ENCODE peak calls at places on chromosomes 6 and 20, in nine cellular contexts. I is dorsolateral prefrontal cortex, S is stomach, Z is kidney, H is sigmoid colon, B is heart left ventricle, E is A549, K is Panc1, N is right lobe of liver. C is an unnamed sample.

GRCh38 chr20:19335916-19336315 is 123.5 kb downstream of the SLC24A3 start:
- DNase-seq in I (no peak), S (no peak), Z (no peak), H (no peak), B (no peak), E (no peak), K (no peak), N (no peak), C (no peak)

GRCh38 chr6:144725731-144726522 is 440.8 kb downstream of the UTRN start:
- DNase-seq in I (no peak), S (peak), Z (no peak), H (no peak), B (peak), E (no peak), K (no peak), N (no peak), C (peak)

GRCh38 chr6:42454428-42454791 is 2.7 kb upstream of the TRERF1 start:
- DNase-seq in I (no peak), S (peak), Z (peak), H (no peak), B (peak), E (no peak), K (no peak), N (no peak), C (no peak)

GRCh38 chr6:157552956-157553485 is 172.0 kb downstream of the ZDHHC14 start:
- DNase-seq in I (no peak), S (no peak), Z (no peak), H (no peak), B (no peak), E (no peak), K (no peak), N (no peak), C (no peak)

GRCh38 chr20:18276821-18277220 is 11.5 kb upstream of the ZNF133 start:
- DNase-seq in I (peak), S (peak), Z (peak), H (no peak), B (peak), E (peak), K (peak), N (peak), C (no peak)

GRCh38 chr6:158033751-158034702 is 52.4 kb downstream of the SYNJ2 start:
- DNase-seq in I (no peak), S (peak), Z (peak), H (peak), B (no peak), E (peak), K (no peak), N (peak), C (no peak)

GRCh38 chr6:30884521-30885480 is 482 bp downstream of the DDR1 start:
- DNase-seq in I (no peak), S (peak), Z (peak), H (peak), B (peak), E (no peak), K (no peak), N (no peak), C (no peak)

GRCh38 chr20:63854069-63854765 is 7.1 kb upstream of the ABHD16B start:
- DNase-seq in I (no peak), S (no peak), Z (peak), H (no peak), B (peak), E (no peak), K (no peak), N (no peak), C (no peak)

GRCh38 chr6:144150673-144151009 is 324 bp downstream of the STX11 start:
- DNase-seq in I (no peak), S (no peak), Z (no peak), H (no peak), B (peak), E (peak), K (no peak), N (no peak), C (no peak)

GRCh38 chr6:16355238-16355637 is 116.9 kb downstream of the GMPR start:
- DNase-seq in I (no peak), S (no peak), Z (no peak), H (no peak), B (no peak), E (no peak), K (no peak), N (no peak), C (no peak)

GRCh38 chr6:148451690-148452089 is 109.1 kb downstream of the SASH1 start:
- DNase-seq in I (no peak), S (no peak), Z (no peak), H (no peak), B (peak), E (no peak), K (no peak), N (no peak), C (no peak)

GRCh38 chr6:43746613-43747101 is 23.4 kb upstream of the VEGFA start:
- DNase-seq in I (no peak), S (no peak), Z (no peak), H (peak), B (no peak), E (no peak), K (no peak), N (peak), C (no peak)

GRCh38 chr6:44056392-44057237 is 70.6 kb downstream of the MRPL14 start:
- DNase-seq in I (peak), S (no peak), Z (peak), H (no peak), B (peak), E (no peak), K (no peak), N (no peak), C (no peak)

GRCh38 chr6:142414462-142414861 is 112.7 kb downstream of the ADGRG6 start:
- DNase-seq in I (no peak), S (no peak), Z (no peak), H (no peak), B (no peak), E (no peak), K (no peak), N (no peak), C (no peak)

GRCh38 chr6:13710552-13711383 is 867 bp downstream of the RANBP9 start:
- DNase-seq in I (no peak), S (peak), Z (peak), H (no peak), B (peak), E (no peak), K (no peak), N (peak), C (no peak)

GRCh38 chr20:47680804-47681529 is 104.3 kb downstream of the SULF2 start:
- DNase-seq in I (no peak), S (no peak), Z (peak), H (no peak), B (no peak), E (no peak), K (no peak), N (no peak), C (no peak)

GRCh38 chr6:105164418-105164817 is 15.4 kb downstream of the POPDC3 start:
- DNase-seq in I (no peak), S (no peak), Z (no peak), H (no peak), B (no peak), E (peak), K (no peak), N (no peak), C (no peak)

GRCh38 chr20:1489764-1490436 is 1.3 kb downstream of the SIRPB2 start:
- DNase-seq in I (no peak), S (no peak), Z (no peak), H (peak), B (no peak), E (no peak), K (no peak), N (no peak), C (no peak)

GRCh38 chr6:108988765-108989164 is 105.9 kb downstream of the SESN1 start:
- DNase-seq in I (no peak), S (no peak), Z (no peak), H (no peak), B (no peak), E (no peak), K (no peak), N (no peak), C (no peak)

GRCh38 chr6:116017546-116018276 is 43.0 kb downstream of the FRK start:
- DNase-seq in I (no peak), S (no peak), Z (no peak), H (no peak), B (no peak), E (no peak), K (no peak), N (no peak), C (no peak)

GRCh38 chr6:101395345-101395744 is 1.8 kb downstream of the GRIK2 start:
- DNase-seq in I (no peak), S (no peak), Z (no peak), H (no peak), B (no peak), E (no peak), K (no peak), N (no peak), C (no peak)

GRCh38 chr20:34953960-34954359 is 1.6 kb downstream of the GSS start:
- DNase-seq in I (no peak), S (no peak), Z (no peak), H (no peak), B (no peak), E (no peak), K (no peak), N (no peak), C (no peak)

GRCh38 chr20:34956751-34957472 is 1.2 kb downstream of the MYH7B start:
- DNase-seq in I (no peak), S (no peak), Z (no peak), H (peak), B (no peak), E (no peak), K (no peak), N (no peak), C (no peak)

GRCh38 chr20:34955232-34956040 is at the start of the genes GSS and MYH7B:
- DNase-seq in I (peak), S (peak), Z (peak), H (peak), B (peak), E (peak), K (peak), N (peak), C (no peak)

GRCh38 chr20:34954905-34955231 is 738 bp downstream of the GSS start:
- DNase-seq in I (no peak), S (peak), Z (no peak), H (peak), B (peak), E (no peak), K (no peak), N (peak), C (no peak)

DNA sequence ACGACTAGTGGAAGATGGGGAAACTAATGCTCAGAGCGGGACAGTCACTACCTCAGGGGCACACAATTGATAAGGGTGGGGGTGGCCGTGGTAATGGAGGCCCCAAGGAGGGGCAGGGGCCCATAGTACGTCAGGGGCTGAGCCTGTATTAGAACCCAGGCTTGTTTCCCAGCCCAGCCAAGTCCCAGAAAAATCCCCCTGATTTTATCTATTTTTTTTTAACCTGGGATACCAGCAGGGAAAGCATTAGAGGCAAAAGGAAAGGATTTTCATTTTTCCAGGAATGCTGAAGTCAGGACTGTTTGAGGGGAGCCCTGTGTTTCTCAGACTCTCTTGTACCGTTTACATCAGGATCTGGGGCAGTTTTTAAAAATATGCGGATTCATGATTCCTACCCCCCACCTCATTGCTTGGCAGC is 382 bp downstream of the MYH7B start:
- DNase-seq in I (no peak), S (no peak), Z (no peak), H (no peak), B (no peak), E (no peak), K (no peak), N (no peak), C (no peak)
- TF ChIP-seq CTCF in I (no peak), S (no peak), Z (no peak), H (no peak), B (no peak), E (no peak), K (peak), N (peak), C (no peak)

DNA sequence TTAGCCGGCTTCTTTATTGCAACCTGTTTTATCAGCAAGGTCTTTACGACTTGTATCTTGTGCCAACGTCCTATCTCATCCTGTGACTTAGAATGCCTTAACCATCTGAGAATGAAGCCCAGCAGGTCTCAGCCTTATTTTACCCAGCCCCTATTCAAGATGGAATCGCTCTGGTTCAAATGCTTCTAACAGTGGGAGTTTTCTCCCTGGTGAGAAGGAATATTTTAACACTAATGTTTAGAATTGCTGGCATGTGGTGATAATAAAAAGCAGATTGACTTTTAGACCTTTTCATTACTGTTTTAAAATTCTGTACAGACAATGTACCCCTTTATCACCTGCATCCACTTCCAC is 9.9 kb upstream of the KCNK15 start:
- DNase-seq in I (no peak), S (no peak), Z (no peak), H (no peak), B (no peak), E (no peak), K (no peak), N (no peak), C (no peak)
- H3K4me3 ChIP-seq in I (no peak), S (no peak), Z (peak), H (no peak), B (no peak), E (no peak), K (no peak), N (peak), C (no peak)

DNA sequence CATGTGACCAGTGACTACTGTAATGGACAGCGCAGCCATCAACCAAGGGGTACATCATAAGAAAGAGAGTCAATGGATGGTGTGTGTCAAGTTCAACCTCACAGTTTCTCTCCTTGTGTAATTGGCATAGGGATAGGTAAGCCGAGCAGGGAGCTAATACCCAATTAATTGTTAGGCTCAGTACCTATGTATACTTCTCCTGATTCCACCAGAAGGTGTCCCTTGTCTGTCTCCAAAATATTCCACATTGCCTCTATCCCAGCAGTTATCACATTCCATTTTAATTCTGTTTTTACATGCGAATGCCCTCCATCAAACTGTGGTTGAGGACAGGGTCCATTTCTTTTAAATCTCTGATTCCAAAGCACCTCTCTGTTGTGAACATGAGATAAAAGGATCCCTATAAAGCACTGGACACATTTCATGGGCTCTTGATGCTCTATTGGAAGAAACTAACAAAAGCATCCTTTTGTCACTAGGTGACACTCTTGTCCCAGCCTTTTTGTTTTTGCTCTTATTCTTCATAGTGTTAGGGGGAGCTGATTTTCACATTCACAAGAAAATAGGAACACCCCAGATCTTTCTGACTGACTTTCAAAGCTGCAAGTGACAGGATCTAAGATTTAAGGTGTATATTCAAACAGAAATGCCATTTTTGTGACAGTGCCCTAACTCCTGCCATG is 38.9 kb downstream of the FBXO9 start:
- DNase-seq in I (no peak), S (no peak), Z (no peak), H (no peak), B (no peak), E (peak), K (peak), N (no peak), C (no peak)
- TF ChIP-seq CTCF in I (peak), S (no peak), Z (peak), H (peak), B (no peak), E (peak), K (peak), N (no peak), C (peak)

GRCh38 chr6:72410769-72411168 is 211.1 kb upstream of the KCNQ5 start:
- DNase-seq in I (no peak), S (no peak), Z (no peak), H (no peak), B (no peak), E (no peak), K (no peak), N (no peak), C (no peak)

GRCh38 chr6:72413884-72414283 is 208.0 kb upstream of the KCNQ5 start:
- DNase-seq in I (no peak), S (peak), Z (no peak), H (no peak), B (no peak), E (no peak), K (no peak), N (peak), C (no peak)

GRCh38 chr6:72411872-72412708 is 209.8 kb upstream of the KCNQ5 start:
- DNase-seq in I (peak), S (peak), Z (peak), H (peak), B (peak), E (peak), K (peak), N (peak), C (peak)

GRCh38 chr6:72414648-72415047 is 207.2 kb upstream of the KCNQ5 start:
- DNase-seq in I (no peak), S (no peak), Z (no peak), H (no peak), B (no peak), E (no peak), K (no peak), N (no peak), C (no peak)

DNA sequence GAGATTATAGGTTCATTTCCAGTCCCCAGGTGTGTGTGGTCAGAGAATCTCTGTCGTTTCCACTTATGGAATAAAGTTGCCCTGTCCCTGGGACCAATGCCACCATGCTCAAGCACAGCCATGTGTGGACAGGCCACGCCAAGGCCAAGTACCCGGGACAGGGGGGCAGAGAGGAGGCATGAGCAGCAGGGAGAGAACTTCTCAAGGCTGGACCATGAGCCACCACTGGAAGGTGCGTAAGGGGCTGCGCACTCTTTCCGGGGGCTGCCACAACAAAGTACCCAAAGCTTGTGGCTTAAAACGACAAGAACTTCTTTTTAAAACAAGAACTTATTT is 209.2 kb upstream of the KCNQ5 start:
- DNase-seq in I (no peak), S (no peak), Z (no peak), H (no peak), B (no peak), E (no peak), K (no peak), N (no peak), C (no peak)
- H3K4me3 ChIP-seq in I (no peak), S (no peak), Z (no peak), H (no peak), B (no peak), E (no peak), K (no peak), N (no peak), C (no peak)

GRCh38 chr20:24492031-24492607 is 22.7 kb downstream of the SYNDIG1 start:
- DNase-seq in I (no peak), S (no peak), Z (no peak), H (peak), B (no peak), E (peak), K (no peak), N (no peak), C (no peak)
- TF ChIP-seq CTCF in I (no peak), S (no peak), Z (no peak), H (no peak), B (no peak), E (no peak), K (no peak), N (no peak), C (no peak)

GRCh38 chr6:77466055-77467028 is 3.1 kb upstream of the HTR1B start:
- DNase-seq in I (no peak), S (peak), Z (peak), H (no peak), B (peak), E (peak), K (no peak), N (peak), C (peak)
- H3K4me3 ChIP-seq in I (peak), S (peak), Z (peak), H (peak), B (peak), E (peak), K (peak), N (peak), C (peak)

DNA sequence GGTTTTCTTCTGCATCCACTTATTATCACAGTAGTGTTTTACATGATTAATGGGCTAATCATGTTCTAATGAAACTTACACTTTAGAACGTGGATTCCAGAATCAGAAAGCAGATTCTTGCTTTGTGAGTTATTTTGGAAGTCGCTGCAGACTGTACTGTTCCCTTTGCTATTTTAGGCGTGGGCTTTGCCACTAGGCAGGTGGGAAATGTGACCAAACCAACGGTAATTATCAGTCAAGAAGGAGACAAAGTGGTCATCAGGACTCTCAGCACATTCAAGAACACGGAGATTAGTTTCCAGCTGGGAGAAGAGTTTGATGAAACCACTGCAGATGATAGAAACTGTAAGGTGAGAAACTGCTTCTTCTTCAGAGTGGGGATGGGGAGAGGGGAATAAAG is 598 bp downstream of the FABP7 start:
- DNase-seq in I (no peak), S (no peak), Z (no peak), H (no peak), B (no peak), E (no peak), K (no peak), N (no peak), C (no peak)
- TF ChIP-seq CTCF in I (no peak), S (no peak), Z (no peak), H (no peak), B (no peak), E (no peak), K (no peak), N (no peak), C (no peak)

GRCh38 chr6:90284236-90284744 is 12.4 kb downstream of the BACH2 start:
- DNase-seq in I (no peak), S (no peak), Z (no peak), H (no peak), B (no peak), E (peak), K (no peak), N (no peak), C (peak)
- H3K4me3 ChIP-seq in I (peak), S (peak), Z (peak), H (peak), B (peak), E (peak), K (peak), N (no peak), C (peak)

GRCh38 chr20:10404023-10404628 is 29.9 kb downstream of the MKKS start:
- DNase-seq in I (no peak), S (no peak), Z (no peak), H (no peak), B (no peak), E (peak), K (no peak), N (no peak), C (no peak)
- TF ChIP-seq CTCF in I (no peak), S (no peak), Z (no peak), H (no peak), B (no peak), E (no peak), K (no peak), N (no peak), C (no peak)